ENCODE peak calls at places on chromosomes 5 and 9, in eight cellular contexts. W is dorsolateral prefrontal cortex, U is right cardiac atrium, T is right atrium auricular region, A is cardiac muscle cell, Q is tibial artery, D is stomach, C is mammary epithelial cell. G is an unnamed sample.

GRCh38 chr5:7825630-7826029 is 25.3 kb downstream of the CFAP90 start:
- DNase-seq in W (no peak), U (no peak), T (no peak), A (no peak), Q (no peak), D (no peak), C (no peak), G (no peak)

GRCh38 chr5:154740957-154741356 is 14.2 kb upstream of the LARP1 start:
- DNase-seq in W (peak; percentile 41), U (peak; percentile 61), T (no peak), A (peak; percentile 64), Q (peak; percentile 39), D (no peak), C (no peak), G (no peak)

GRCh38 chr5:143758750-143759149 is 53.2 kb upstream of the HMHB1 start:
- DNase-seq in W (no peak), U (no peak), T (no peak), A (peak; percentile 55), Q (no peak), D (no peak), C (no peak), G (no peak)

GRCh38 chr5:157518963-157519362 is 56.6 kb downstream of the ADAM19 start:
- DNase-seq in W (no peak), U (no peak), T (no peak), A (no peak), Q (no peak), D (no peak), C (no peak), G (no peak)

GRCh38 chr5:139912804-139913203 is 117.2 kb downstream of the PSD2 start:
- DNase-seq in W (no peak), U (no peak), T (peak; percentile 32), A (no peak), Q (no peak), D (no peak), C (no peak), G (no peak)

GRCh38 chr9:94912700-94913249 is 186.3 kb downstream of the AOPEP start:
- DNase-seq in W (no peak), U (no peak), T (peak; percentile 54), A (peak; percentile 77), Q (no peak), D (no peak), C (peak; percentile 67), G (peak; percentile 31)

GRCh38 chr5:176870110-176870591 is 29.0 kb downstream of the HK3 start:
- DNase-seq in W (no peak), U (no peak), T (no peak), A (peak; percentile 65), Q (no peak), D (peak; percentile 29), C (no peak), G (no peak)

GRCh38 chr5:96548941-96549340 is 113.2 kb upstream of the CAST start:
- DNase-seq in W (no peak), U (no peak), T (no peak), A (peak; percentile 52), Q (no peak), D (no peak), C (no peak), G (no peak)

GRCh38 chr5:8686707-8687106 is 817.8 kb downstream of the MTRR start:
- DNase-seq in W (no peak), U (no peak), T (no peak), A (peak; percentile 76), Q (no peak), D (no peak), C (no peak), G (no peak)

GRCh38 chr5:4203146-4203545 is 607.5 kb downstream of the IRX1 start:
- DNase-seq in W (no peak), U (no peak), T (no peak), A (no peak), Q (no peak), D (no peak), C (no peak), G (no peak)

GRCh38 chr5:179195561-179196419 is 135.6 kb downstream of the ZNF354C start:
- DNase-seq in W (no peak), U (peak; percentile 60), T (no peak), A (no peak), Q (no peak), D (no peak), C (no peak), G (no peak)

GRCh38 chr5:162591724-162592123 is 524.2 kb downstream of the GABRG2 start:
- DNase-seq in W (no peak), U (no peak), T (no peak), A (no peak), Q (no peak), D (no peak), C (no peak), G (no peak)

GRCh38 chr9:2271426-2271825 is 256.3 kb downstream of the SMARCA2 start:
- DNase-seq in W (no peak), U (peak; percentile 67), T (no peak), A (peak; percentile 63), Q (peak; percentile 36), D (no peak), C (peak; percentile 4), G (no peak)

GRCh38 chr9:80932181-80932580 is 757.2 kb downstream of the TLE1 start:
- DNase-seq in W (no peak), U (no peak), T (no peak), A (no peak), Q (no peak), D (no peak), C (no peak), G (no peak)

GRCh38 chr9:35792826-35793225 is 1.4 kb downstream of the NPR2 start:
- DNase-seq in W (no peak), U (peak; percentile 49), T (no peak), A (no peak), Q (no peak), D (no peak), C (no peak), G (no peak)

GRCh38 chr9:35791321-35791921 is at the start of gene NPR2:
- DNase-seq in W (no peak), U (peak; percentile 84), T (no peak), A (peak; percentile 58), Q (peak; percentile 35), D (no peak), C (no peak), G (no peak)

GRCh38 chr9:35793461-35793860 is 2.1 kb downstream of the NPR2 start:
- DNase-seq in W (no peak), U (no peak), T (no peak), A (no peak), Q (no peak), D (no peak), C (no peak), G (no peak)

GRCh38 chr9:35790385-35791291 is 753 bp upstream of the NPR2 start:
- DNase-seq in W (peak; percentile 63), U (peak; percentile 84), T (peak; percentile 81), A (peak; percentile 94), Q (peak; percentile 82), D (peak; percentile 68), C (peak; percentile 60), G (no peak)

GRCh38 chr9:35792044-35792813 is 838 bp downstream of the NPR2 start:
- DNase-seq in W (no peak), U (peak; percentile 76), T (no peak), A (no peak), Q (no peak), D (no peak), C (no peak), G (no peak)
- H3K4me3 ChIP-seq in W (peak overlapping the region; percentile 68), U (peak overlapping the region; percentile 58), T (peak overlapping the region; percentile 66), A (peak overlapping the region; percentile 20), Q (peak overlapping the region; percentile 60), D (peak overlapping the region; percentile 51), C (no peak overlapping the region), G (peak overlapping the region; percentile 93)

DNA sequence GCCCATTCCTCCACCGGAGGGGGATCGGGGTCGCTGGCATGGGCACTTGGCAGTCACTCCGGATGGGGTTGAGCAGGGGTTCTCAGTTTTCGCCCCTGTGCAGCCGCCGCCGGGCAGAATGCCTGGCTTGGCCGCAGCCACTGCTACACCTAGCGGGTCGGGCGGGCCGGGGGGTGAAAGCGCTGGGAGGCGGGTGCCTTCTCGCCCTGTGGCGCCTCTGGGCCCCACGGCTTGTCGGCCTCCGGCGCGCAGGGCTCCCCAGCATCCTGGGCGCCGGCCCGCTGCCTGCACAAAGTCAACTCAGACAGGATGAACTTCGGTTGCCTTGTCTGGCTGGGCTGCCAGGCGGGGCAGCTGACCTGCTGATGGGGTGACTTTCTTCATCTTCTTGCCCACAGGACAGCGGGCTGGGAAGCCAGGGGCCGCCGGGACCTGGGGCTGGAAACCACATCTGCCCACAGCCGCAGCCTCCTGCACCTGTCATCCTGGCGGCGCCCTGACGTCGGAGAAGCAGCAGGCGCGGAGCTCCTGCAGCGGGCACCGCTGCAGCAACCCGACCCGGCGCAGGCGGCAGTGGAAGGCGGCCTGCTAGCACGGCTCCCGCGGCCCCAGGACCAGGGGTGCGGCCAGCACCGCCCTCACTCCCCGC is 1.2 kb upstream of the ANKRD18A start:
- DNase-seq in W (no peak), U (peak; percentile 57), T (no peak), A (peak; percentile 5), Q (no peak), D (peak; percentile 34), C (peak; percentile 24), G (no peak)
- H3K4me3 ChIP-seq in W (peak overlapping the region; percentile 63), U (peak overlapping the region; percentile 54), T (peak overlapping the region; percentile 57), A (peak overlapping the region; percentile 67), Q (peak overlapping the region; percentile 49), D (peak overlapping the region; percentile 54), C (peak overlapping the region; percentile 69), G (peak overlapping the region; percentile 64)

DNA sequence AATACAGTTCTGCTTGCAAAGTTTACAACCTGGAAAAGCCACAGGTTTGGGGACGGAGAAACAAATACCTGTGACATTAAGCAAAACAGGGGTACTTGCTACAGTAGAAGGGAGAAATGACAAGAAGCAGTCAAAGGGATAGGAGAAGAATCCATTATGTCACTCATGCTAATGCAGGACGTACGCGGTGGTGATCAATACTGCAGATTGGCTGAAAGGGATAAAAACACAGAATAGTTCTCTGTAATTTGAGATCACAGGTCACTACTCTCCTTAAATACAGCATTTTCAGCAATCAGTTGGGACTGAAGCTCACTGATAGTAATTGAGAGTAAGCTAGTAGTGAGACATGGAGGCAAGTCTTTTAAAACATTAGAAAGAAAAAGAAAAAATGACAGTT is 130.3 kb upstream of the MTAP start:
- DNase-seq in W (no peak), U (no peak), T (no peak), A (no peak), Q (no peak), D (no peak), C (no peak), G (no peak)
- H3K4me3 ChIP-seq in W (no peak overlapping the region), U (no peak overlapping the region), T (no peak overlapping the region), A (no peak overlapping the region), Q (no peak overlapping the region), D (no peak overlapping the region), C (no peak overlapping the region), G (no peak overlapping the region)

GRCh38 chr9:132240860-132241482 is 79.1 kb downstream of the NTNG2 start:
- DNase-seq in W (peak; percentile 93), U (peak; percentile 99), T (peak; percentile 96), A (peak; percentile 97), Q (peak; percentile 98), D (peak; percentile 99), C (peak; percentile 87), G (peak; percentile 98)

GRCh38 chr9:132243156-132244074 is 81.6 kb downstream of the NTNG2 start:
- DNase-seq in W (no peak), U (no peak), T (no peak), A (no peak), Q (no peak), D (no peak), C (no peak), G (no peak)

GRCh38 chr9:132241840-132242620 is 80.2 kb downstream of the NTNG2 start:
- DNase-seq in W (no peak), U (peak; percentile 79), T (no peak), A (peak; percentile 21), Q (no peak), D (peak; percentile 51), C (no peak), G (peak; percentile 74)

GRCh38 chr9:132241483-132241839 is 79.6 kb downstream of the NTNG2 start:
- DNase-seq in W (no peak), U (no peak), T (no peak), A (no peak), Q (no peak), D (no peak), C (no peak), G (no peak)

GRCh38 chr9:132242621-132243155 is 80.8 kb downstream of the NTNG2 start:
- DNase-seq in W (no peak), U (peak; percentile 64), T (no peak), A (no peak), Q (no peak), D (no peak), C (no peak), G (peak; percentile 73)
- H3K4me3 ChIP-seq in W (peak overlapping the region; percentile 67), U (peak overlapping the region; percentile 91), T (peak overlapping the region; percentile 67), A (peak overlapping the region; percentile 36), Q (peak overlapping the region; percentile 65), D (peak overlapping the region; percentile 71), C (peak overlapping the region; percentile 39), G (peak overlapping the region; percentile 94)

G was measured in coronary artery.